ENCODE peak calls at places on chromosomes 13 and 19, in ten cellular contexts. One of them, this sample, is unnamed.

GRCh38 chr19:57748029-57748428 is 1.4 kb downstream of the ZNF776 start:
- DNase-seq in GM23248: no peak
- DNase-seq in breast epithelium: no peak
- DNase-seq in BJ: no peak
- DNase-seq in stomach: no peak
- DNase-seq in Caco-2: no peak
- DNase-seq in NT2/D1: no peak
- DNase-seq in IMR-90: no peak
- DNase-seq in lung: no peak
- DNase-seq in neural progenitor cell: no peak
- DNase-seq in this sample: no peak

GRCh38 chr19:55103190-55103589 is 14.2 kb downstream of the PPP1R12C start:
- DNase-seq in NT2/D1: no peak
- DNase-seq in Caco-2: no peak
- DNase-seq in GM23248: no peak
- DNase-seq in breast epithelium: no peak
- DNase-seq in IMR-90: no peak
- DNase-seq in stomach: no peak
- DNase-seq in lung: no peak
- DNase-seq in neural progenitor cell: no peak
- DNase-seq in BJ: no peak
- DNase-seq in this sample: no peak

GRCh38 chr13:52411629-52412028 is 5.7 kb upstream of the THSD1 start:
- DNase-seq in breast epithelium: no peak
- DNase-seq in NT2/D1: no peak
- DNase-seq in BJ: no peak
- DNase-seq in GM23248: peak; percentile 76
- DNase-seq in stomach: no peak
- DNase-seq in neural progenitor cell: no peak
- DNase-seq in IMR-90: peak; percentile 81
- DNase-seq in Caco-2: no peak
- DNase-seq in lung: no peak
- DNase-seq in this sample: peak; percentile 100

GRCh38 chr13:26480246-26480855 is 77.1 kb upstream of the WASF3 start:
- DNase-seq in NT2/D1: no peak
- DNase-seq in BJ: no peak
- DNase-seq in GM23248: peak; percentile 47
- DNase-seq in Caco-2: no peak
- DNase-seq in stomach: no peak
- DNase-seq in breast epithelium: no peak
- DNase-seq in lung: no peak
- DNase-seq in IMR-90: peak; percentile 55
- DNase-seq in neural progenitor cell: no peak
- DNase-seq in this sample: peak; percentile 57

GRCh38 chr19:18746393-18747167 is 44.5 kb downstream of the COMP start:
- DNase-seq in NT2/D1: no peak
- DNase-seq in BJ: no peak
- DNase-seq in neural progenitor cell: peak; percentile 11
- DNase-seq in GM23248: no peak
- DNase-seq in lung: no peak
- DNase-seq in stomach: no peak
- DNase-seq in IMR-90: no peak
- DNase-seq in Caco-2: no peak
- DNase-seq in breast epithelium: no peak
- DNase-seq in this sample: no peak

GRCh38 chr19:16113727-16114126 is 2.0 kb downstream of the RAB8A start:
- DNase-seq in stomach: no peak
- DNase-seq in Caco-2: no peak
- DNase-seq in lung: no peak
- DNase-seq in NT2/D1: no peak
- DNase-seq in GM23248: no peak
- DNase-seq in breast epithelium: no peak
- DNase-seq in IMR-90: no peak
- DNase-seq in neural progenitor cell: no peak
- DNase-seq in BJ: no peak
- DNase-seq in this sample: no peak

GRCh38 chr13:80361883-80362327 is 21.0 kb upstream of the SPRY2 start:
- DNase-seq in BJ: no peak
- DNase-seq in IMR-90: no peak
- DNase-seq in lung: no peak
- DNase-seq in breast epithelium: no peak
- DNase-seq in GM23248: no peak
- DNase-seq in Caco-2: peak; percentile 74
- DNase-seq in stomach: no peak
- DNase-seq in NT2/D1: no peak
- DNase-seq in neural progenitor cell: peak; percentile 83
- DNase-seq in this sample: peak; percentile 78

GRCh38 chr13:113531041-113531873 is 40.7 kb upstream of the DCUN1D2 start:
- DNase-seq in lung: no peak
- DNase-seq in neural progenitor cell: no peak
- DNase-seq in BJ: no peak
- DNase-seq in IMR-90: no peak
- DNase-seq in NT2/D1: no peak
- DNase-seq in stomach: no peak
- DNase-seq in GM23248: no peak
- DNase-seq in Caco-2: peak; percentile 26
- DNase-seq in breast epithelium: no peak
- DNase-seq in this sample: no peak

GRCh38 chr19:28466107-28467045 is 746.6 kb downstream of the UQCRFS1 start:
- DNase-seq in lung: peak; percentile 58
- DNase-seq in IMR-90: peak; percentile 15
- DNase-seq in BJ: no peak
- DNase-seq in stomach: peak; percentile 61
- DNase-seq in neural progenitor cell: peak; percentile 76
- DNase-seq in GM23248: peak; percentile 66
- DNase-seq in Caco-2: peak; percentile 61
- DNase-seq in breast epithelium: no peak
- DNase-seq in NT2/D1: peak; percentile 58
- DNase-seq in this sample: peak; percentile 13

GRCh38 chr19:50924576-50924975 is 13.4 kb upstream of the KLK4 start:
- DNase-seq in stomach: no peak
- DNase-seq in IMR-90: no peak
- DNase-seq in BJ: no peak
- DNase-seq in neural progenitor cell: no peak
- DNase-seq in GM23248: no peak
- DNase-seq in NT2/D1: no peak
- DNase-seq in Caco-2: no peak
- DNase-seq in breast epithelium: no peak
- DNase-seq in lung: no peak
- DNase-seq in this sample: peak; percentile 81
- H3K27me3 ChIP-seq in stomach: no peaks in the 10 kb centered on the region
- H3K27me3 ChIP-seq in IMR-90: no peaks in the 10 kb centered on the region
- H3K27me3 ChIP-seq in BJ: no peaks in the 10 kb centered on the region
- H3K27me3 ChIP-seq in neural progenitor cell: peaks cover 64% of the 10 kb centered on the region
- H3K27me3 ChIP-seq in GM23248: peaks cover 35% of the 10 kb centered on the region
- H3K27me3 ChIP-seq in NT2/D1: peaks cover 15% of the 10 kb centered on the region
- H3K27me3 ChIP-seq in Caco-2: peaks cover 2% of the 10 kb centered on the region
- H3K27me3 ChIP-seq in breast epithelium: no peaks in the 10 kb centered on the region
- H3K27me3 ChIP-seq in lung: no peaks in the 10 kb centered on the region
- H3K27me3 ChIP-seq in this sample: peaks cover 5% of the 10 kb centered on the region

GRCh38 chr19:49425178-49425577 is at the start of gene GFY:
- DNase-seq in IMR-90: no peak
- DNase-seq in GM23248: no peak
- DNase-seq in NT2/D1: no peak
- DNase-seq in lung: no peak
- DNase-seq in Caco-2: no peak
- DNase-seq in breast epithelium: no peak
- DNase-seq in BJ: no peak
- DNase-seq in stomach: no peak
- DNase-seq in neural progenitor cell: no peak
- DNase-seq in this sample: no peak

GRCh38 chr19:49422407-49423277 is 599 bp downstream of the PTH2 start:
- DNase-seq in NT2/D1: no peak
- DNase-seq in IMR-90: peak; percentile 17
- DNase-seq in Caco-2: no peak
- DNase-seq in neural progenitor cell: peak; percentile 92
- DNase-seq in lung: no peak
- DNase-seq in GM23248: peak; percentile 63
- DNase-seq in breast epithelium: no peak
- DNase-seq in stomach: no peak
- DNase-seq in BJ: no peak
- DNase-seq in this sample: no peak

GRCh38 chr19:49421878-49422202 is 1.4 kb downstream of the PTH2 start:
- DNase-seq in neural progenitor cell: no peak
- DNase-seq in lung: no peak
- DNase-seq in stomach: no peak
- DNase-seq in GM23248: no peak
- DNase-seq in IMR-90: no peak
- DNase-seq in Caco-2: no peak
- DNase-seq in BJ: no peak
- DNase-seq in breast epithelium: no peak
- DNase-seq in NT2/D1: no peak
- DNase-seq in this sample: no peak

GRCh38 chr19:49423985-49424303 is 703 bp upstream of the PTH2 start:
- DNase-seq in GM23248: no peak
- DNase-seq in IMR-90: no peak
- DNase-seq in neural progenitor cell: no peak
- DNase-seq in NT2/D1: no peak
- DNase-seq in BJ: no peak
- DNase-seq in lung: no peak
- DNase-seq in Caco-2: no peak
- DNase-seq in stomach: no peak
- DNase-seq in breast epithelium: no peak
- DNase-seq in this sample: no peak

GRCh38 chr19:49423278-49423984 is at the start of gene PTH2:
- DNase-seq in GM23248: no peak
- DNase-seq in IMR-90: no peak
- DNase-seq in neural progenitor cell: no peak
- DNase-seq in BJ: no peak
- DNase-seq in stomach: no peak
- DNase-seq in NT2/D1: no peak
- DNase-seq in lung: no peak
- DNase-seq in breast epithelium: no peak
- DNase-seq in Caco-2: no peak
- DNase-seq in this sample: no peak
- H3K27me3 ChIP-seq in GM23248: peaks cover 85% of the 10 kb centered on the region
- H3K27me3 ChIP-seq in IMR-90: peaks cover 94% of the 10 kb centered on the region
- H3K27me3 ChIP-seq in neural progenitor cell: peaks cover 99% of the 10 kb centered on the region
- H3K27me3 ChIP-seq in BJ: peaks cover 85% of the 10 kb centered on the region
- H3K27me3 ChIP-seq in stomach: peaks cover 37% of the 10 kb centered on the region
- H3K27me3 ChIP-seq in NT2/D1: peaks cover 64% of the 10 kb centered on the region
- H3K27me3 ChIP-seq in lung: peaks cover 9% of the 10 kb centered on the region
- H3K27me3 ChIP-seq in breast epithelium: peaks cover 18% of the 10 kb centered on the region
- H3K27me3 ChIP-seq in Caco-2: peaks cover 2% of the 10 kb centered on the region
- H3K27me3 ChIP-seq in this sample: peaks cover 44% of the 10 kb centered on the region

DNA sequence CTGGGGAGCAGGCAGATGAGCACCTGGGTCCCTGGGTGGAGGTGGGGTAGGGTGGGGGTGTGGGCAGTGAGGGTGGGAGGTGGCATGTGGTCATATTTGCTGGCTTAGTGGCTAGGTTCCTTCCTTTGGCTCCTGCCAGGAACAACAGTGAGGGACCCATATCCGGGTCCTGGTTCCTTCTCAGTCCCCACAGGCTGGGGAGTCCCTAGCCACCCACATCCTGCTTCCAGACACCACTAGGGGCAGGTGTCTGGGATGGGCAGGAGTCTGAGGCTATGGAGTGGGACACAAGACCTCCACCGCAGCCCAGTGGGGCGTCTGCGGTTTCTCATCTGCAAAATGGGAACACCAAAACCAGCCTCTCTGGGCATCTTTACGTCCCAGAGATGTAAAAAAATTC is 828 bp upstream of the FCGBP start:
- DNase-seq in neural progenitor cell: no peak
- DNase-seq in BJ: no peak
- DNase-seq in Caco-2: no peak
- DNase-seq in stomach: no peak
- DNase-seq in lung: no peak
- DNase-seq in breast epithelium: no peak
- DNase-seq in NT2/D1: no peak
- DNase-seq in IMR-90: no peak
- DNase-seq in GM23248: no peak
- DNase-seq in this sample: no peak
- H3K27me3 ChIP-seq in neural progenitor cell: no peaks in the 10 kb centered on the region
- H3K27me3 ChIP-seq in BJ: no peaks in the 10 kb centered on the region
- H3K27me3 ChIP-seq in Caco-2: no peaks in the 10 kb centered on the region
- H3K27me3 ChIP-seq in stomach: no peaks in the 10 kb centered on the region
- H3K27me3 ChIP-seq in lung: no peaks in the 10 kb centered on the region
- H3K27me3 ChIP-seq in breast epithelium: no peaks in the 10 kb centered on the region
- H3K27me3 ChIP-seq in NT2/D1: no peaks in the 10 kb centered on the region
- H3K27me3 ChIP-seq in IMR-90: no peaks in the 10 kb centered on the region
- H3K27me3 ChIP-seq in GM23248: no peaks in the 10 kb centered on the region
- H3K27me3 ChIP-seq in this sample: no peaks in the 10 kb centered on the region

GRCh38 chr19:30267332-30267731 is 104.9 kb upstream of the ZNF536 start:
- DNase-seq in neural progenitor cell: no peak
- DNase-seq in breast epithelium: no peak
- DNase-seq in GM23248: no peak
- DNase-seq in NT2/D1: no peak
- DNase-seq in stomach: no peak
- DNase-seq in lung: no peak
- DNase-seq in BJ: no peak
- DNase-seq in IMR-90: no peak
- DNase-seq in Caco-2: no peak
- DNase-seq in this sample: no peak

GRCh38 chr19:30269638-30270037 is 102.5 kb upstream of the ZNF536 start:
- DNase-seq in IMR-90: no peak
- DNase-seq in stomach: no peak
- DNase-seq in Caco-2: no peak
- DNase-seq in breast epithelium: no peak
- DNase-seq in neural progenitor cell: no peak
- DNase-seq in NT2/D1: no peak
- DNase-seq in BJ: no peak
- DNase-seq in lung: no peak
- DNase-seq in GM23248: no peak
- DNase-seq in this sample: no peak

GRCh38 chr19:30268601-30269000 is 103.6 kb upstream of the ZNF536 start:
- DNase-seq in Caco-2: no peak
- DNase-seq in lung: no peak
- DNase-seq in GM23248: no peak
- DNase-seq in IMR-90: no peak
- DNase-seq in breast epithelium: no peak
- DNase-seq in NT2/D1: no peak
- DNase-seq in neural progenitor cell: no peak
- DNase-seq in stomach: no peak
- DNase-seq in BJ: no peak
- DNase-seq in this sample: no peak

GRCh38 chr19:30266687-30267086 is 105.5 kb upstream of the ZNF536 start:
- DNase-seq in IMR-90: no peak
- DNase-seq in breast epithelium: no peak
- DNase-seq in BJ: no peak
- DNase-seq in lung: no peak
- DNase-seq in GM23248: no peak
- DNase-seq in NT2/D1: no peak
- DNase-seq in stomach: no peak
- DNase-seq in neural progenitor cell: no peak
- DNase-seq in Caco-2: no peak
- DNase-seq in this sample: no peak

DNA sequence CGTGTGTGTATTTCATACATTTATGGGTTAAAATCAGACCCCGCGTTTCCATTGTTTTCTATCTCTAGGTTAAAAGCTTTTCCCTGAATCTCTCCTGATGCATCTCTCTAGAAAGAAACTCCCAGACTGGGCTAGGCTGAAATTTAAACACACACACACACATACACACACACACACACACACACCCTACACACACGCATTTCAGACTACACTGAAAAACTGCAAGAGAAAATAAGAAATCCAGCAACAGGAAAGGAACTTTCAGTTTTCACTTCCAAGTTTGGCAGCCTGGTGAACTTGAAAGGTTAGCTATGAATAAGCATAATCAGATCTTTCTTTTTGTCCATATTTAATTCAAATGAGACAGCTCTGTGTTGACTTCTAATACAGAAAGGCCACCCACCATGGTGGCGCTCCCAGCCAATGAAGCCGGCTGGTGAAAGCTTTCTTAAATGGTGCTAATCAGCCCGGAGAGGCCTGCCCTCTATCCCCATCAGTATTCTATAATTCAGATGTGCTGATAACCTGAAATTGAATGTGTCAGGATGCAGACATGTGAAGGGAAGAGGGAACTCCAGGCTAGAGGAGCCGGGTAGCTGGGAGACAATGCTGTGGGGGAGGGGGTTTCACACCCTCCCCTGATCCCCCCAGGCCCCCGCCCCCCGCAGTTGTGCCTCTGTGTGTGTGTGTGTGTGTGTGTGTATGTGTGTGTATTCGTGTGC is 108.3 kb upstream of the ZNF536 start:
- DNase-seq in lung: no peak
- DNase-seq in stomach: no peak
- DNase-seq in BJ: no peak
- DNase-seq in GM23248: peak; percentile 11
- DNase-seq in breast epithelium: no peak
- DNase-seq in NT2/D1: no peak
- DNase-seq in IMR-90: no peak
- DNase-seq in neural progenitor cell: no peak
- DNase-seq in Caco-2: no peak
- DNase-seq in this sample: no peak
- H3K27me3 ChIP-seq in lung: no peaks in the 10 kb centered on the region
- H3K27me3 ChIP-seq in stomach: no peaks in the 10 kb centered on the region
- H3K27me3 ChIP-seq in BJ: no peaks in the 10 kb centered on the region
- H3K27me3 ChIP-seq in GM23248: no peaks in the 10 kb centered on the region
- H3K27me3 ChIP-seq in breast epithelium: no peaks in the 10 kb centered on the region
- H3K27me3 ChIP-seq in NT2/D1: no peaks in the 10 kb centered on the region
- H3K27me3 ChIP-seq in IMR-90: no peaks in the 10 kb centered on the region
- H3K27me3 ChIP-seq in neural progenitor cell: no peaks in the 10 kb centered on the region
- H3K27me3 ChIP-seq in Caco-2: no peaks in the 10 kb centered on the region
- H3K27me3 ChIP-seq in this sample: no peaks in the 10 kb centered on the region

This sample was measured in bronchial epithelial cell.